ENCODE peak calls at places on chromosomes 1 and 21, in five cellular contexts. U is germinal center, O is KBM-7, Y is T-helper 9 cell, Q is aorta. L is an unnamed sample.

GRCh38 chr1:246008256-246008901 is 498.7 kb downstream of the SMYD3 start:
- DNase-seq in O (no peak), Q (no peak), U (no peak), Y (no peak), L (no peak)

GRCh38 chr1:218454700-218455282 is 109.7 kb downstream of the TGFB2 start:
- DNase-seq in Q (no peak), U (no peak), O (no peak), Y (no peak), L (no peak)

GRCh38 chr1:175201061-175201508 is 8.5 kb upstream of the KIAA0040 start:
- DNase-seq in U (no peak), O (no peak), Y (no peak), Q (no peak), L (peak; percentile 34)

GRCh38 chr1:167482184-167482583 is 36.1 kb downstream of the CD247 start:
- DNase-seq in Q (no peak), Y (no peak), U (no peak), O (no peak), L (no peak)

GRCh38 chr1:164611754-164612642 is 53.0 kb downstream of the PBX1 start:
- DNase-seq in U (no peak), Q (no peak), O (no peak), Y (no peak), L (peak; percentile 91)

GRCh38 chr21:37087188-37087587 is 14.1 kb downstream of the TTC3 start:
- DNase-seq in U (no peak), Y (no peak), O (peak; percentile 68), Q (no peak), L (peak; percentile 53)

GRCh38 chr1:220879509-220880366 is 495 bp downstream of the HLX start:
- DNase-seq in O (peak; percentile 43), U (peak; percentile 32), Y (no peak), Q (peak; percentile 87), L (no peak)

GRCh38 chr1:169326644-169327316 is 40.8 kb downstream of the NME7 start:
- DNase-seq in O (peak; percentile 37), Y (no peak), Q (no peak), U (no peak), L (no peak)

GRCh38 chr1:77978293-77978968 is 441 bp downstream of the FUBP1 start:
- DNase-seq in Q (no peak), O (peak; percentile 88), Y (peak; percentile 56), U (peak; percentile 74), L (peak; percentile 71)

GRCh38 chr21:43303240-43304178 is 123.4 kb downstream of the SIK1 start:
- DNase-seq in O (no peak), U (peak; percentile 42), Q (peak; percentile 51), Y (no peak), L (no peak)

GRCh38 chr1:193884848-193885558 is 698.6 kb upstream of the B3GALT2 start:
- DNase-seq in U (no peak), O (no peak), Y (no peak), Q (no peak), L (no peak)

GRCh38 chr1:47906009-47906432 is 91.2 kb downstream of the TRABD2B start:
- DNase-seq in Y (no peak), Q (no peak), U (no peak), O (no peak), L (peak; percentile 22)

GRCh38 chr1:178189814-178190213 is 95.9 kb downstream of the RASAL2 start:
- DNase-seq in U (peak; percentile 4), Y (no peak), O (peak; percentile 80), Q (no peak), L (peak; percentile 65)

GRCh38 chr1:181135462-181135781 is 46.9 kb downstream of the IER5 start:
- DNase-seq in Y (no peak), U (peak; percentile 47), O (peak; percentile 53), Q (peak; percentile 52), L (peak; percentile 35)

GRCh38 chr1:61157420-61157987 is 75.1 kb downstream of the NFIA start:
- DNase-seq in U (no peak), O (peak; percentile 90), Y (no peak), Q (no peak), L (no peak)

GRCh38 chr1:205577874-205578658 is 53.7 kb downstream of the ELK4 start:
- DNase-seq in O (no peak), U (no peak), Y (no peak), Q (peak; percentile 15), L (no peak)

GRCh38 chr1:148373236-148373935 is 109.7 kb downstream of the PPIAL4G start:
- DNase-seq in Y (no peak), U (no peak), O (no peak), Q (no peak), L (no peak)

GRCh38 chr1:145962157-145963102 is 1.9 kb downstream of the ANKRD34A start:
- DNase-seq in Y (peak; percentile 13), O (no peak), U (peak; percentile 20), Q (peak; percentile 86), L (peak; percentile 60)

GRCh38 chr1:115951552-115951951 is 24.8 kb upstream of the SLC22A15 start:
- DNase-seq in O (no peak), U (no peak), Q (no peak), Y (no peak), L (no peak)

GRCh38 chr1:31984419-31985347 is 29.0 kb upstream of the KHDRBS1 start:
- DNase-seq in Q (no peak), U (no peak), O (no peak), Y (peak; percentile 9), L (peak; percentile 20)

GRCh38 chr1:3981746-3982505 is 81.9 kb upstream of the C1orf174 start:
- DNase-seq in O (no peak), Y (no peak), Q (peak; percentile 46), U (no peak), L (no peak)

GRCh38 chr21:39079617-39080016 is 103.6 kb downstream of the PSMG1 start:
- DNase-seq in Q (peak; percentile 85), O (peak; percentile 67), Y (no peak), U (no peak), L (no peak)

GRCh38 chr1:168485048-168485447 is 58.7 kb downstream of the XCL2 start:
- DNase-seq in Q (no peak), O (peak; percentile 39), U (no peak), Y (no peak), L (no peak)

GRCh38 chr1:218402771-218403110 is 57.6 kb downstream of the TGFB2 start:
- DNase-seq in O (no peak), U (no peak), Y (no peak), Q (no peak), L (no peak)

GRCh38 chr1:84780000-84780716 is 89.9 kb upstream of the SSX2IP start:
- DNase-seq in U (no peak), O (peak; percentile 82), Q (no peak), Y (no peak), L (no peak)

GRCh38 chr1:211939876-211940468 is 95.4 kb downstream of the INTS7 start:
- DNase-seq in U (peak; percentile 20), Y (no peak), O (no peak), Q (no peak), L (no peak)

GRCh38 chr1:234745844-234746797 is 136.1 kb upstream of the IRF2BP2 start:
- DNase-seq in Y (no peak), U (no peak), O (no peak), Q (no peak), L (peak; percentile 47)

GRCh38 chr1:197519741-197520334 is 251.8 kb downstream of the CRB1 start:
- DNase-seq in O (peak; percentile 56), Y (no peak), Q (no peak), U (peak; percentile 17), L (no peak)

L was measured in NCI-H1417.